ENCODE peak calls at places on chromosomes 11 and 22, in six cellular contexts. One of them, this sample, is unnamed.

GRCh38 chr11:13778345-13778744 is 109.9 kb downstream of the FAR1 start:
- DNase-seq in GM23248: no peak
- DNase-seq in PC-3: no peak
- DNase-seq in MM.1S: no peak
- DNase-seq in neural progenitor cell: no peak
- DNase-seq in GM23338: no peak
- DNase-seq in this sample: no peak

GRCh38 chr11:124670732-124671131 is 2.8 kb downstream of the SIAE start:
- DNase-seq in GM23248: peak
- DNase-seq in PC-3: peak
- DNase-seq in MM.1S: peak
- DNase-seq in neural progenitor cell: no peak
- DNase-seq in GM23338: peak
- DNase-seq in this sample: no peak

GRCh38 chr22:25420925-25421904 is 143.3 kb upstream of the GRK3 start:
- DNase-seq in GM23248: peak
- DNase-seq in PC-3: no peak
- DNase-seq in MM.1S: no peak
- DNase-seq in neural progenitor cell: peak
- DNase-seq in GM23338: peak
- DNase-seq in this sample: no peak

GRCh38 chr11:35487532-35488078 is 37.8 kb downstream of the PAMR1 start:
- DNase-seq in GM23248: peak
- DNase-seq in PC-3: peak
- DNase-seq in MM.1S: no peak
- DNase-seq in neural progenitor cell: peak
- DNase-seq in GM23338: peak
- DNase-seq in this sample: peak

GRCh38 chr11:134468081-134468668 is 56.1 kb upstream of the B3GAT1 start:
- DNase-seq in GM23248: no peak
- DNase-seq in PC-3: no peak
- DNase-seq in MM.1S: no peak
- DNase-seq in neural progenitor cell: no peak
- DNase-seq in GM23338: no peak
- DNase-seq in this sample: no peak

GRCh38 chr11:110362916-110363574 is 66.6 kb upstream of the RDX start:
- DNase-seq in GM23248: no peak
- DNase-seq in PC-3: peak
- DNase-seq in MM.1S: no peak
- DNase-seq in neural progenitor cell: peak
- DNase-seq in GM23338: peak
- DNase-seq in this sample: peak

GRCh38 chr22:35407352-35407751 is 7.4 kb downstream of the MCM5 start:
- DNase-seq in GM23248: no peak
- DNase-seq in PC-3: no peak
- DNase-seq in MM.1S: no peak
- DNase-seq in neural progenitor cell: no peak
- DNase-seq in GM23338: no peak
- DNase-seq in this sample: no peak

GRCh38 chr11:97854357-97854756 is 1166.4 kb upstream of the CNTN5 start:
- DNase-seq in GM23248: no peak
- DNase-seq in PC-3: no peak
- DNase-seq in MM.1S: no peak
- DNase-seq in neural progenitor cell: no peak
- DNase-seq in GM23338: no peak
- DNase-seq in this sample: no peak

GRCh38 chr22:29308791-29309262 is 2.4 kb downstream of the GAS2L1 start:
- DNase-seq in GM23248: peak
- DNase-seq in PC-3: peak
- DNase-seq in MM.1S: no peak
- DNase-seq in neural progenitor cell: no peak
- DNase-seq in GM23338: peak
- DNase-seq in this sample: no peak

GRCh38 chr11:14042686-14043440 is 80.3 kb downstream of the SPON1 start:
- DNase-seq in GM23248: no peak
- DNase-seq in PC-3: no peak
- DNase-seq in MM.1S: no peak
- DNase-seq in neural progenitor cell: no peak
- DNase-seq in GM23338: no peak
- DNase-seq in this sample: no peak

GRCh38 chr11:13184295-13184794 is 93.2 kb upstream of the BMAL1 start:
- DNase-seq in GM23248: no peak
- DNase-seq in PC-3: no peak
- DNase-seq in MM.1S: no peak
- DNase-seq in neural progenitor cell: no peak
- DNase-seq in GM23338: no peak
- DNase-seq in this sample: no peak

GRCh38 chr11:118272001-118272400 is 7.9 kb upstream of the MPZL2 start:
- DNase-seq in GM23248: no peak
- DNase-seq in PC-3: no peak
- DNase-seq in MM.1S: no peak
- DNase-seq in neural progenitor cell: no peak
- DNase-seq in GM23338: no peak
- DNase-seq in this sample: no peak

GRCh38 chr11:93244018-93244417 is 46.2 kb upstream of the SLC36A4 start:
- DNase-seq in GM23248: no peak
- DNase-seq in PC-3: no peak
- DNase-seq in MM.1S: no peak
- DNase-seq in neural progenitor cell: no peak
- DNase-seq in GM23338: no peak
- DNase-seq in this sample: no peak

GRCh38 chr11:114618139-114618538 is 22.6 kb upstream of the NXPE4 start:
- DNase-seq in GM23248: no peak
- DNase-seq in PC-3: no peak
- DNase-seq in MM.1S: no peak
- DNase-seq in neural progenitor cell: no peak
- DNase-seq in GM23338: no peak
- DNase-seq in this sample: no peak

GRCh38 chr22:46085831-46086576 is 64.3 kb upstream of the PPARA start:
- DNase-seq in GM23248: peak
- DNase-seq in PC-3: peak
- DNase-seq in MM.1S: no peak
- DNase-seq in neural progenitor cell: no peak
- DNase-seq in GM23338: no peak
- DNase-seq in this sample: no peak

GRCh38 chr11:27153136-27153535 is 112.5 kb downstream of the BBOX1 start:
- DNase-seq in GM23248: no peak
- DNase-seq in PC-3: no peak
- DNase-seq in MM.1S: no peak
- DNase-seq in neural progenitor cell: no peak
- DNase-seq in GM23338: no peak
- DNase-seq in this sample: no peak

GRCh38 chr22:45310331-45311032 is 748 bp downstream of the FAM118A start:
- DNase-seq in GM23248: peak
- DNase-seq in PC-3: no peak
- DNase-seq in MM.1S: no peak
- DNase-seq in neural progenitor cell: peak
- DNase-seq in GM23338: no peak
- DNase-seq in this sample: no peak

GRCh38 chr11:93890441-93891051 is 40.1 kb upstream of the VSTM5 start:
- DNase-seq in GM23248: no peak
- DNase-seq in PC-3: no peak
- DNase-seq in MM.1S: no peak
- DNase-seq in neural progenitor cell: no peak
- DNase-seq in GM23338: no peak
- DNase-seq in this sample: no peak

GRCh38 chr11:67445515-67445914 is 2.2 kb upstream of the CORO1B start:
- DNase-seq in GM23248: no peak
- DNase-seq in PC-3: no peak
- DNase-seq in MM.1S: no peak
- DNase-seq in neural progenitor cell: no peak
- DNase-seq in GM23338: no peak
- DNase-seq in this sample: no peak

GRCh38 chr11:18366286-18366685 is 28.1 kb upstream of the LDHA start:
- DNase-seq in GM23248: no peak
- DNase-seq in PC-3: no peak
- DNase-seq in MM.1S: no peak
- DNase-seq in neural progenitor cell: no peak
- DNase-seq in GM23338: no peak
- DNase-seq in this sample: no peak

GRCh38 chr11:117492578-117493251 is 165.1 kb downstream of the CEP164 start:
- DNase-seq in GM23248: no peak
- DNase-seq in PC-3: no peak
- DNase-seq in MM.1S: no peak
- DNase-seq in neural progenitor cell: peak
- DNase-seq in GM23338: peak
- DNase-seq in this sample: no peak

GRCh38 chr22:38828191-38828590 is 15.6 kb downstream of the NPTXR start:
- DNase-seq in GM23248: no peak
- DNase-seq in PC-3: no peak
- DNase-seq in MM.1S: no peak
- DNase-seq in neural progenitor cell: no peak
- DNase-seq in GM23338: no peak
- DNase-seq in this sample: no peak

GRCh38 chr11:113587318-113587739 is 112.1 kb upstream of the DRD2 start:
- DNase-seq in GM23248: peak
- DNase-seq in PC-3: peak
- DNase-seq in MM.1S: no peak
- DNase-seq in neural progenitor cell: no peak
- DNase-seq in GM23338: no peak
- DNase-seq in this sample: no peak

GRCh38 chr22:30628491-30628890 is 7.1 kb upstream of the SLC35E4 start:
- DNase-seq in GM23248: no peak
- DNase-seq in PC-3: no peak
- DNase-seq in MM.1S: no peak
- DNase-seq in neural progenitor cell: no peak
- DNase-seq in GM23338: no peak
- DNase-seq in this sample: no peak

GRCh38 chr11:120137611-120138521 is at the start of gene TRIM29:
- DNase-seq in GM23248: no peak
- DNase-seq in PC-3: peak
- DNase-seq in MM.1S: no peak
- DNase-seq in neural progenitor cell: no peak
- DNase-seq in GM23338: no peak
- DNase-seq in this sample: peak

GRCh38 chr22:42862045-42862734 is 5.1 kb upstream of the ARFGAP3 start:
- DNase-seq in GM23248: no peak
- DNase-seq in PC-3: peak
- DNase-seq in MM.1S: no peak
- DNase-seq in neural progenitor cell: no peak
- DNase-seq in GM23338: no peak
- DNase-seq in this sample: peak

GRCh38 chr22:42865536-42865935 is 8.5 kb upstream of the ARFGAP3 start:
- DNase-seq in GM23248: no peak
- DNase-seq in PC-3: no peak
- DNase-seq in MM.1S: no peak
- DNase-seq in neural progenitor cell: no peak
- DNase-seq in GM23338: no peak
- DNase-seq in this sample: no peak

GRCh38 chr22:42868751-42869251 is 11.7 kb upstream of the ARFGAP3 start:
- DNase-seq in GM23248: no peak
- DNase-seq in PC-3: no peak
- DNase-seq in MM.1S: no peak
- DNase-seq in neural progenitor cell: no peak
- DNase-seq in GM23338: no peak
- DNase-seq in this sample: no peak

GRCh38 chr22:42866100-42866499 is 9.0 kb upstream of the ARFGAP3 start:
- DNase-seq in GM23248: no peak
- DNase-seq in PC-3: no peak
- DNase-seq in MM.1S: no peak
- DNase-seq in neural progenitor cell: no peak
- DNase-seq in GM23338: no peak
- DNase-seq in this sample: no peak

GRCh38 chr22:42863349-42863911 is 6.4 kb upstream of the ARFGAP3 start:
- DNase-seq in GM23248: peak
- DNase-seq in PC-3: peak
- DNase-seq in MM.1S: no peak
- DNase-seq in neural progenitor cell: no peak
- DNase-seq in GM23338: no peak
- DNase-seq in this sample: no peak
- TF ChIP-seq EZH2phosphoT487 in GM23248: no peak
- TF ChIP-seq EZH2phosphoT487 in PC-3: no peak
- TF ChIP-seq EZH2phosphoT487 in MM.1S: no peak
- TF ChIP-seq EZH2phosphoT487 in neural progenitor cell: no peak
- TF ChIP-seq EZH2phosphoT487 in GM23338: no peak
- TF ChIP-seq EZH2phosphoT487 in this sample: no peak

GRCh38 chr11:34250732-34251639 is 106.8 kb downstream of the ABTB2 start:
- DNase-seq in GM23248: peak
- DNase-seq in PC-3: peak
- DNase-seq in MM.1S: no peak
- DNase-seq in neural progenitor cell: peak
- DNase-seq in GM23338: peak
- DNase-seq in this sample: peak

GRCh38 chr11:34251640-34251980 is 106.2 kb downstream of the ABTB2 start:
- DNase-seq in GM23248: peak
- DNase-seq in PC-3: no peak
- DNase-seq in MM.1S: no peak
- DNase-seq in neural progenitor cell: no peak
- DNase-seq in GM23338: no peak
- DNase-seq in this sample: no peak

GRCh38 chr11:34252651-34253050 is 105.2 kb downstream of the ABTB2 start:
- DNase-seq in GM23248: no peak
- DNase-seq in PC-3: no peak
- DNase-seq in MM.1S: no peak
- DNase-seq in neural progenitor cell: no peak
- DNase-seq in GM23338: no peak
- DNase-seq in this sample: no peak

GRCh38 chr11:34249439-34250073 is 108.3 kb downstream of the ABTB2 start:
- DNase-seq in GM23248: no peak
- DNase-seq in PC-3: no peak
- DNase-seq in MM.1S: no peak
- DNase-seq in neural progenitor cell: no peak
- DNase-seq in GM23338: no peak
- DNase-seq in this sample: no peak

DNA sequence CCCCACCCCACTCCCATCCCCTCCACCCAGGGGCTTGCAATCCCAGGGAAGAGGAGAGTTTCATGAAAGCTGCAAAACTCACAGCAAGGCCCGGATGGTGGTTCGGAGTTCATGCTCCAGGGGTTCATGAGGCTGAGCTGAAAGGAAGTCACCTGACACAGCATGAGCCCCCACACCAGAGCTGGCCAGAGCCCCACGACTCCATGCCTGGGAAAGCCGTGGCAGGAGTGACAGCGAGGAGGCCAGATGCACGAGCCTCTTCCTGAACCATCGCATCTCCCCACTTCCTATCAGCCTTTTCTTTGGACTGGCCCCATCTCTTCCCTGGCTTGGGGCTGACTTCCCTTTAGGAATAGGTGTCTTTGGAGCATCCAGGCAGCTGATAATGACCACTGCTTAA is 105.8 kb downstream of the ABTB2 start:
- DNase-seq in GM23248: no peak
- DNase-seq in PC-3: no peak
- DNase-seq in MM.1S: no peak
- DNase-seq in neural progenitor cell: no peak
- DNase-seq in GM23338: no peak
- DNase-seq in this sample: no peak
- H3K4me3 ChIP-seq in GM23248: peak
- H3K4me3 ChIP-seq in PC-3: no peak
- H3K4me3 ChIP-seq in MM.1S: no peak
- H3K4me3 ChIP-seq in neural progenitor cell: no peak
- H3K4me3 ChIP-seq in GM23338: no peak
- H3K4me3 ChIP-seq in this sample: no peak

GRCh38 chr11:65903068-65903481 is 2.9 kb upstream of the FOSL1 start:
- DNase-seq in GM23248: peak
- DNase-seq in PC-3: peak
- DNase-seq in MM.1S: no peak
- DNase-seq in neural progenitor cell: peak
- DNase-seq in GM23338: peak
- DNase-seq in this sample: peak
- TF ChIP-seq EZH2phosphoT487 in GM23248: no peak
- TF ChIP-seq EZH2phosphoT487 in PC-3: no peak
- TF ChIP-seq EZH2phosphoT487 in MM.1S: no peak
- TF ChIP-seq EZH2phosphoT487 in neural progenitor cell: no peak
- TF ChIP-seq EZH2phosphoT487 in GM23338: no peak
- TF ChIP-seq EZH2phosphoT487 in this sample: no peak

GRCh38 chr11:33772300-33772699 is 2.0 kb downstream of the FBXO3 start:
- DNase-seq in GM23248: peak
- DNase-seq in PC-3: peak
- DNase-seq in MM.1S: no peak
- DNase-seq in neural progenitor cell: no peak
- DNase-seq in GM23338: no peak
- DNase-seq in this sample: peak
- H3K4me3 ChIP-seq in GM23248: no peak
- H3K4me3 ChIP-seq in PC-3: peak
- H3K4me3 ChIP-seq in MM.1S: no peak
- H3K4me3 ChIP-seq in neural progenitor cell: no peak
- H3K4me3 ChIP-seq in GM23338: no peak
- H3K4me3 ChIP-seq in this sample: no peak

This sample was measured in hepatocyte.